ENCODE peak calls at places on chromosomes 4 and X, in four cellular contexts. V is K562, W is GM12878, Q is HepG2. O is an unnamed sample.

GRCh38 chr4:8322794-8323704 is 53.5 kb downstream of the HTRA3 start:
- DNase-seq in Q (no peak), V (no peak), W (no peak), O (no peak)

GRCh38 chrX:69616520-69617203 is 749 bp downstream of the EDA start:
- DNase-seq in Q (peak; percentile 0), W (no peak), V (no peak), O (no peak)

GRCh38 chr4:8910822-8911310 is 39.2 kb upstream of the HMX1 start:
- DNase-seq in W (no peak), Q (no peak), V (no peak), O (no peak)

GRCh38 chrX:135373357-135373756 is 48.4 kb upstream of the SMIM10L2A start:
- DNase-seq in W (no peak), Q (no peak), V (no peak), O (no peak)

GRCh38 chr4:105895609-105896460 is 564 bp downstream of the NPNT start:
- DNase-seq in W (no peak), V (no peak), Q (no peak), O (no peak)

GRCh38 chr4:18106620-18107019 is 85.1 kb upstream of the LCORL start:
- DNase-seq in W (no peak), Q (no peak), V (no peak), O (no peak)

GRCh38 chr4:184817494-184818215 is 8.1 kb downstream of the ACSL1 start:
- DNase-seq in V (no peak), Q (no peak), W (no peak), O (no peak)

GRCh38 chrX:37590047-37590446 is 18.6 kb downstream of the LANCL3 start:
- DNase-seq in V (no peak), Q (no peak), W (no peak), O (no peak)

GRCh38 chrX:9681422-9681821 is 84.2 kb downstream of the GPR143 start:
- DNase-seq in V (no peak), W (no peak), Q (no peak), O (no peak)

GRCh38 chr4:82201805-82202636 is 171.8 kb downstream of the HNRNPD start:
- DNase-seq in Q (peak; percentile 49), W (no peak), V (peak; percentile 15), O (no peak)

GRCh38 chrX:133054761-133055385 is 42.0 kb downstream of the USP26 start:
- DNase-seq in Q (no peak), V (no peak), W (no peak), O (no peak)

GRCh38 chrX:150767045-150767395 is 73.8 kb downstream of the MTMR1 start:
- DNase-seq in Q (no peak), W (no peak), V (peak; percentile 63), O (no peak)

GRCh38 chr4:187309456-187309855 is 585.8 kb upstream of the FAT1 start:
- DNase-seq in Q (no peak), V (no peak), W (no peak), O (no peak)

GRCh38 chr4:41215155-41215554 is 813 bp upstream of the APBB2 start:
- DNase-seq in Q (no peak), V (no peak), W (no peak), O (no peak)

GRCh38 chrX:129842510-129843208 is 1.0 kb downstream of the ZDHHC9 start:
- DNase-seq in W (no peak), V (no peak), Q (peak; percentile 21), O (no peak)

GRCh38 chrX:138917781-138918180 is 206.3 kb upstream of the FGF13 start:
- DNase-seq in Q (no peak), V (no peak), W (no peak), O (no peak)

GRCh38 chrX:79081895-79082512 is 62.5 kb upstream of the GPR174 start:
- DNase-seq in W (peak; percentile 61), V (peak; percentile 10), Q (no peak), O (no peak)

GRCh38 chr4:121219222-121219621 is 55.1 kb upstream of the TNIP3 start:
- DNase-seq in Q (no peak), V (no peak), W (no peak), O (no peak)

GRCh38 chr4:151099976-151100417 is 569 bp downstream of the RPS3A start:
- DNase-seq in V (no peak), Q (no peak), W (no peak), O (no peak)

GRCh38 chrX:51395807-51396728 is 63.4 kb downstream of the NUDT10 start:
- DNase-seq in Q (no peak), V (peak; percentile 16), W (no peak), O (no peak)

GRCh38 chr4:119690871-119691270 is 62.3 kb upstream of the PDE5A start:
- DNase-seq in Q (peak; percentile 15), V (no peak), W (no peak), O (no peak)

GRCh38 chr4:147599764-147600163 is 17.4 kb upstream of the TMEM184C start:
- DNase-seq in Q (no peak), V (no peak), W (no peak), O (no peak)

GRCh38 chr4:101118641-101119040 is 228.7 kb downstream of the PPP3CA start:
- DNase-seq in V (no peak), W (no peak), Q (no peak), O (no peak)

GRCh38 chr4:105126311-105127153 is 20.1 kb upstream of the TET2 start:
- DNase-seq in V (no peak), Q (no peak), W (no peak), O (no peak)

GRCh38 chr4:47145630-47146029 is 114.3 kb downstream of the GABRB1 start:
- DNase-seq in V (no peak), W (peak; percentile 41), Q (peak; percentile 1), O (no peak)

GRCh38 chr4:30757357-30757756 is 37.2 kb downstream of the PCDH7 start:
- DNase-seq in Q (no peak), W (no peak), V (no peak), O (no peak)

GRCh38 chr4:145937021-145937861 is 1.4 kb downstream of the ZNF827 start:
- DNase-seq in W (no peak), V (peak; percentile 21), Q (no peak), O (no peak)

GRCh38 chrX:106378616-106379015 is 210.5 kb downstream of the PWWP3B start:
- DNase-seq in V (no peak), Q (no peak), W (no peak), O (no peak)

GRCh38 chr4:186693159-186693815 is 30.4 kb downstream of the FAT1 start:
- DNase-seq in W (no peak), Q (no peak), V (peak; percentile 27), O (no peak)

GRCh38 chr4:7364979-7365378 is 69.8 kb downstream of the PSAPL1 start:
- DNase-seq in Q (no peak), V (no peak), W (no peak), O (no peak)

GRCh38 chr4:3369781-3370660 is 71.7 kb upstream of the HGFAC start:
- DNase-seq in W (no peak), Q (no peak), V (no peak), O (no peak)

GRCh38 chr4:166594326-166594946 is 639.9 kb downstream of the SPOCK3 start:
- DNase-seq in W (peak; percentile 13), Q (peak; percentile 29), V (no peak), O (peak; percentile 54)

GRCh38 chrX:2336181-2336580 is 164.6 kb downstream of the DHRSX start:
- DNase-seq in Q (no peak), W (no peak), V (no peak), O (no peak)
- TF ChIP-seq EP300 in Q (no peak), W (no peak), V (no peak), O (no peak)

DNA sequence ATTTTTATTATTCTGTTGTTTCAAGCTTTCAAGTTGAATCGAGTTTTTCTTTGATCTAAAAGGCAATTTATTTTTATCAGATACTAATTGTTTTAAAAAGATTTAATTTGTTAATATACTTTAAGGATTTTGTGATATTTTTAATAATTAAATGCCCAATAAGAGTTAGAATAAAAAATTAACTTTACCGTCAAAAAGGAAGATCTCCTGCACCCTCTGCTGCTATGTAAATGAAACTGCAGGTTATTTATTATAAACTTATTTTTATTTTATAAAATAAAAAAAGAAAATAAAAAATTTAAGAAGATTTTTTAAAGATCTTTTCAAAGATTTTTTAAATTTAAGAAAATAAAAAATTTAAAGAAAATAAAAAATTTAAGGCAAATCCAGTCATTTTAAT is 166.1 kb downstream of the CCSER1 start:
- DNase-seq in V (no peak), Q (no peak), W (no peak), O (no peak)
- TF ChIP-seq HDAC6 in V (no peak), Q (no peak), W (no peak), O (no peak)

GRCh38 chr4:95572304-95572991 is 23.7 kb upstream of the UNC5C start:
- DNase-seq in V (no peak), Q (no peak), W (no peak), O (peak; percentile 41)
- TF ChIP-seq ATF2 in V (no peak), Q (no peak), W (no peak), O (no peak)

GRCh38 chr4:100093091-100093866 is 97.0 kb downstream of the DDIT4L start:
- DNase-seq in V (peak; percentile 55), Q (peak; percentile 65), W (peak; percentile 43), O (peak; percentile 81)
- TF ChIP-seq EP300 in V (no peak), Q (no peak), W (no peak), O (no peak)

GRCh38 chr4:73871911-73872310 is 2.7 kb downstream of the CXCL1 start:
- DNase-seq in Q (no peak), W (no peak), V (no peak), O (no peak)
- TF ChIP-seq HDAC6 in Q (no peak), W (no peak), V (no peak), O (no peak)

GRCh38 chr4:93710847-93711430 is 117.6 kb upstream of the ATOH1 start:
- DNase-seq in Q (no peak), V (no peak), W (no peak), O (no peak)
- TF ChIP-seq ATF2 in Q (no peak), V (no peak), W (no peak), O (no peak)

GRCh38 chrX:48917139-48917980 is 1.5 kb downstream of the PIM2 start:
- DNase-seq in Q (peak; percentile 88), V (peak; percentile 76), W (peak; percentile 88), O (peak; percentile 68)

GRCh38 chrX:48918303-48918643 is 551 bp downstream of the PIM2 start:
- DNase-seq in Q (no peak), V (no peak), W (no peak), O (no peak)

GRCh38 chrX:48919947-48920712 is 1.3 kb upstream of the PIM2 start:
- DNase-seq in W (no peak), Q (no peak), V (no peak), O (no peak)

GRCh38 chrX:48919360-48919821 is 567 bp upstream of the PIM2 start:
- DNase-seq in W (no peak), V (no peak), Q (no peak), O (no peak)

GRCh38 chrX:48918644-48919340 is at the start of gene PIM2:
- DNase-seq in V (peak; percentile 87), W (peak; percentile 81), Q (peak; percentile 90), O (peak; percentile 84)
- TF ChIP-seq EP300 in V (no peak), W (no peak), Q (no peak), O (no peak)

O was measured in H1.